ENCODE peak calls at places on chromosomes 5 and 9, in four cellular contexts. V, N, E and I are unnamed samples.

GRCh38 chr5:3391210-3391609 is 204.4 kb upstream of the IRX1 start:
- DNase-seq in V (no peak), N (no peak), E (no peak), I (no peak)

GRCh38 chr9:135813671-135814290 is 93.6 kb downstream of the CAMSAP1 start:
- DNase-seq in V (no peak), N (no peak), E (no peak), I (no peak)

GRCh38 chr5:18270635-18271338 is 636.5 kb downstream of the TAF11L14 start:
- DNase-seq in V (no peak), N (no peak), E (no peak), I (no peak)

GRCh38 chr5:53878015-53878414 is 317.6 kb downstream of the NDUFS4 start:
- DNase-seq in V (no peak), N (no peak), E (no peak), I (no peak)

GRCh38 chr5:40932766-40933165 is 23.5 kb downstream of the C7 start:
- DNase-seq in V (no peak), N (no peak), E (no peak), I (no peak)

GRCh38 chr5:41921874-41922273 is 3.2 kb upstream of the FBXO4 start:
- DNase-seq in V (no peak), N (no peak), E (no peak), I (no peak)

GRCh38 chr5:143313298-143313852 is 90.1 kb downstream of the NR3C1 start:
- DNase-seq in V (no peak), N (no peak), E (no peak), I (no peak)

GRCh38 chr9:16262467-16263261 is 607.8 kb downstream of the BNC2 start:
- DNase-seq in V (no peak), N (no peak), E (no peak), I (no peak)

GRCh38 chr9:123265833-123266232 is 2.6 kb downstream of the STRBP start:
- DNase-seq in V (no peak), N (no peak), E (peak), I (no peak)

GRCh38 chr5:35644543-35644942 is 26.9 kb downstream of the SPEF2 start:
- DNase-seq in V (no peak), N (no peak), E (no peak), I (no peak)

GRCh38 chr5:140611020-140611521 is 21.9 kb downstream of the CD14 start:
- DNase-seq in V (no peak), N (no peak), E (no peak), I (no peak)

GRCh38 chr5:26543987-26544386 is 494.4 kb downstream of the CDH9 start:
- DNase-seq in V (no peak), N (no peak), E (no peak), I (no peak)

GRCh38 chr5:32928761-32929160 is 217.6 kb downstream of the NPR3 start:
- DNase-seq in V (no peak), N (no peak), E (no peak), I (no peak)

GRCh38 chr5:103021310-103021709 is 98.6 kb downstream of the GIN1 start:
- DNase-seq in V (no peak), N (no peak), E (no peak), I (no peak)

GRCh38 chr5:72618699-72619098 is 111.5 kb upstream of the ZNF366 start:
- DNase-seq in V (no peak), N (no peak), E (no peak), I (no peak)

GRCh38 chr5:167934561-167934971 is 356.9 kb upstream of the WWC1 start:
- DNase-seq in V (no peak), N (no peak), E (no peak), I (no peak)

GRCh38 chr9:137409515-137409914 is 13.4 kb downstream of the EXD3 start:
- DNase-seq in V (no peak), N (no peak), E (no peak), I (no peak)

GRCh38 chr5:94693043-94693822 is 74.8 kb downstream of the SLF1 start:
- DNase-seq in V (no peak), N (no peak), E (no peak), I (no peak)

GRCh38 chr5:1169608-1170115 is 31.7 kb upstream of the SLC6A19 start:
- DNase-seq in V (no peak), N (no peak), E (no peak), I (no peak)

GRCh38 chr9:87518702-87519335 is 21.2 kb downstream of the DAPK1 start:
- DNase-seq in V (no peak), N (no peak), E (no peak), I (no peak)

GRCh38 chr9:37311938-37312730 is 110.4 kb upstream of the GRHPR start:
- DNase-seq in V (no peak), N (no peak), E (no peak), I (no peak)

GRCh38 chr5:39256472-39256871 is 37.1 kb upstream of the FYB1 start:
- DNase-seq in V (no peak), N (peak), E (no peak), I (no peak)

GRCh38 chr9:32969270-32969669 is 32.2 kb downstream of the APTX start:
- DNase-seq in V (no peak), N (no peak), E (no peak), I (no peak)

GRCh38 chr5:82308997-82309670 is 31.0 kb upstream of the RPS23 start:
- DNase-seq in V (no peak), N (no peak), E (no peak), I (no peak)

GRCh38 chr9:134205636-134206316 is 41.4 kb upstream of the RNU6ATAC start:
- DNase-seq in V (no peak), N (no peak), E (no peak), I (peak)

GRCh38 chr5:52989781-52990530 is 804 bp downstream of the ITGA2 start:
- DNase-seq in V (peak), N (peak), E (peak), I (no peak)

GRCh38 chr9:18632624-18633407 is 158.9 kb downstream of the ADAMTSL1 start:
- DNase-seq in V (no peak), N (no peak), E (no peak), I (no peak)

GRCh38 chr5:41246376-41246775 is 33.0 kb upstream of the C6 start:
- DNase-seq in V (no peak), N (no peak), E (no peak), I (no peak)

GRCh38 chr5:67350600-67351315 is 154.2 kb upstream of the CD180 start:
- DNase-seq in V (no peak), N (peak), E (no peak), I (no peak)

GRCh38 chr5:130400091-130400490 is 495.8 kb downstream of the CHSY3 start:
- DNase-seq in V (no peak), N (no peak), E (no peak), I (no peak)

GRCh38 chr9:75176037-75176436 is 87.7 kb downstream of the OSTF1 start:
- DNase-seq in V (no peak), N (no peak), E (no peak), I (no peak)

GRCh38 chr5:122300374-122300773 is 11.7 kb upstream of the SNCAIP start:
- DNase-seq in V (no peak), N (no peak), E (no peak), I (no peak)

GRCh38 chr9:131923766-131924165 is 155.9 kb downstream of the MED27 start:
- DNase-seq in V (no peak), N (no peak), E (no peak), I (no peak)

GRCh38 chr5:157511656-157512644 is 51.9 kb downstream of the NIPAL4 start:
- DNase-seq in V (no peak), N (peak), E (no peak), I (no peak)

GRCh38 chr5:169268019-169268418 is 32.9 kb downstream of the SLIT3 start:
- DNase-seq in V (no peak), N (no peak), E (no peak), I (no peak)

GRCh38 chr5:169263591-169263990 is 37.3 kb downstream of the SLIT3 start:
- DNase-seq in V (no peak), N (no peak), E (no peak), I (no peak)

GRCh38 chr5:169270827-169271226 is 30.1 kb downstream of the SLIT3 start:
- DNase-seq in V (no peak), N (no peak), E (no peak), I (no peak)

DNA sequence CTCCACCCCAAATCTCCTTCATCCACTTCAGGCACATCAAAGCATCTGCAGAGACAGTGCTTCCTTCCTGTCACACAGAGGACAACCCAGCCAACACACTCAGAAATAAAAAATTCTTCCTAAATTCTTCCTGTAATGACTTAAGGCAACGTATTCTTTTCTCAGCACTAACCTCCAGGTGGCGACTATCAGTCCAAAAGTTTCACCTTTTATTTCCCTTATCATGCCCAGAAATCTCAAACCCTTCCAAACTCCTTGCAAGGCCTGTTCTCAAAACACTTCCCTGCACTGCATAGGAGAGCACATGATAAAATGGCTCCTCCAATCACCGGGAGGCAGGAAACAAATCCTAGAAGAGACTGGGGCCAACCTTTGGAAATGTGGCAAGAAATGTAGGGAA is 35.1 kb downstream of the SLIT3 start:
- DNase-seq in V (no peak), N (no peak), E (no peak), I (no peak)
- TF ChIP-seq CTCF in V (peak), N (no peak), E (no peak), I (peak)

DNA sequence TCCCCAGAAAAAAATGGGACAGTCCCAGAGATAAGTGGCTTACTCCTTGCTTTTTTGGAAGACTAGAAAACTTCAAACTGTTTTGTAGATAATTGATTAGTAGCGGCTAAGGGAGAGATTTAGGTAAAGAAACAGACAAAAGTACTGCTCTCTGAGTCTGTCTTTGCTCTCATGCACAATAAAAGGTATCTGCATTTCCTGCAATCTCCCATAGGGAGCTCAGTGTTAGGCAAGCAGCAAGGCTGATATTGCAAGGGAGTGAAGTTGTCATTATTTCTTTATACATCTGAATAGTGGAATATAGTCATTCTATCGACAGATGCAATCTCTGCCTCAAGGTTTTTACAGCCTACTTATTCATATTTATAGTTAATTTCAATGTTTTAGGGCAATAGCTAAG is 54.9 kb upstream of the CAMK4 start:
- DNase-seq in V (no peak), N (no peak), E (no peak), I (no peak)
- TF ChIP-seq CTCF in V (no peak), N (no peak), E (no peak), I (no peak)

DNA sequence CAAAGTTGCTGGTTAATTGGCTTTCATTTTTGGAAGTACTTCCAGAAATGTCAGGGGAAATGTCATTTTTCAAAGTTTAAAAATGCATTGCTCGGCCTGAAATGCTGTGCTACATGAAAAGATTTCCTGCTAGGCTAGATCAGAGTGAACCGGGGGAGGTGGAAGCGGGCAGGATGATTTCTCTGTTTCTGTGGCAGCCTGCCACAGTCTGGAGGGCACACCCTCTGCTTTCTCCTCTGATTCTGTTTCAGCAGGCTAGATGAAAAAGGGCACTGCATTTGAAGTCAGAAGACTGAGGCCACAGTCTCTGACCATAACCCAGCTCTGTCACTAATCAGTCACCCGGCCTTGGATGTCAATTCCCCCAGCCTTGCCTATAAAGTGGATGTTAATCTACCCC is 56.0 kb upstream of the BARX1 start:
- DNase-seq in V (no peak), N (peak), E (no peak), I (no peak)
- TF ChIP-seq CTCF in V (no peak), N (no peak), E (no peak), I (no peak)

DNA sequence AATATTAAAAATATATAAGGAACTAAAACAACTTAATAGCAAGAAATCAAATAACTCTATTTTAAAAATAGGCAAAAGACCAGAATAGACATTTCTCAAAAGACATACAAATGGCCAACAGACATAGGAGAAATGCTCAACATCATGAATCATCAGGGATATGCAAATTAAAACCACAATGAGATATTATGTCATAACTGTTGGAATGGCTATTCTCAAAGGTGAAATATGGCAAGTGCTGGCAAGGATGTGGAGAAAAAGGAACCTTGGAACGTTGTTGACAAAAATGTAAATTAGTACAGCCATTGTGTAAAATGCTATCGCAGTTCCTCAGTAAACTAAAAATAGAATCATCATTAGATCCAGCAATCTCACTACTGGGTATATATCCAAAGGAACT is 468.5 kb downstream of the NFIB start:
- DNase-seq in V (no peak), N (no peak), E (no peak), I (no peak)
- TF ChIP-seq CTCF in V (no peak), N (no peak), E (no peak), I (no peak)

DNA sequence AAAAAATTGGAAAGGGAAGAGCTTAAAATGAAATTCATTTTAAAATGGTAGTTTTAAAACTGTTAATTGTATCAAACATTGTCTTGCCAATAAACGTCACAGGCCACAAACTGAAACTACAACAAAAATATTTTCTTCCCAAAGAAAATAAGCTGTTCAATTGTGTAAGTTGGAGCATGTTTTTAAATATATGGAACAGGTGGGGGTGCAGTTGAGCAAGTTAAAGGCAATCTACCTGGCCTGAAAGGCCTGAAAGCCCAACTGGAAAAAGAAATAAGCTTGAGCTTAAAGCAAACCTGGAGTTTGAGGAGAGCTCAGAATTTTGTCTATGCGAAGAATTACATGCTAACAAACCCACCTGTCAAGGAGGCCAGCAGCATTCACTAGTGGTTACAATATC is 439.5 kb downstream of the ACTL7B start:
- DNase-seq in V (no peak), N (no peak), E (no peak), I (no peak)
- TF ChIP-seq CTCF in V (no peak), N (no peak), E (no peak), I (no peak)

GRCh38 chr5:138653502-138653901 is 78.3 kb upstream of the HSPA9 start:
- DNase-seq in V (no peak), N (peak), E (no peak), I (no peak)
- TF ChIP-seq CTCF in V (peak), N (no peak), E (no peak), I (peak)

GRCh38 chr9:81848472-81848871 is 79.8 kb upstream of the SPATA31D4 start:
- DNase-seq in V (no peak), N (no peak), E (no peak), I (no peak)
- TF ChIP-seq CTCF in V (peak), N (no peak), E (no peak), I (peak)

GRCh38 chr9:71975833-71976232 is 64.4 kb downstream of the C9orf85 start:
- DNase-seq in V (no peak), N (no peak), E (no peak), I (no peak)
- TF ChIP-seq CTCF in V (no peak), N (no peak), E (no peak), I (peak)

DNA sequence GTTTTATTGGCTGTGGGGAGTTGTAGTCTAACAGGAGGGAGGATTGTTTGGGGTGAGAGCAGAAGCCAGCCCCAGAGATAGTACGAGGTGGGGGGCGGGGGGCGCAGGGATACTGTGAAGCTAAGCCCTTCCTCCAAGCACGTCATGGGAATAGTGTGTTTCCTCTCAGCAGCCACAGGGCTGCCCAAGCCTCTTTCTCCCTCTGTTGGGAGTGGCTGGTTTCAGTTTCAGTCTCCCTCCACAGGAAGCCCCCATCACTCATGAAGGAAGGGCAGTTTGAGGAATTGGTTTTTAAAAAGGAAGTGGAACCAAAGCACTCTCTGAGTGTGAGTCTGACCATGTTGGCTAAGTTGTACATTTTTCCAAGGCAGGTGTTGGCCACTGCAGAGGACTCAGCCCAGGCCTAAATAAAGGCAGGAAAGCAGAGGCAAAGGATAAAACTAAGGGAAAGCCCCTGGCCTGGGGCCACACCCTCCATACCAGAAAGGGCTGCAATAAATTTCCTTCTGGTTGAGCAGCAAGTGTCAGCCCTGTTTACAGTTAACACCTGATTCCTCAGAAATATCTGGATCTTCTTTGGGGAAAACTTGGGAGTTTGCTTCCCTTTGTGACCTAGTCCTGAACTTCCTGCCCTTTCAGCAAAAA is 3.2 kb downstream of the RAB24 start:
- DNase-seq in V (no peak), N (peak), E (peak), I (no peak)
- TF ChIP-seq CTCF in V (no peak), N (no peak), E (no peak), I (no peak)